ENCODE peak calls at places on chromosomes 11 and 22, in six cellular contexts. H is memory B cell; S is activated CD8-positive, alpha-beta memory T cell treated with anti-CD3 and anti-CD28 coated beads for 24 hours; R is progenitor cell of endocrine pancreas; U is upper lobe of right lung; B is fibroblast of gingiva. L is an unnamed sample.

GRCh38 chr11:2538951-2539735 is 94.3 kb downstream of the KCNQ1 start:
- DNase-seq in U (peak), B (no peak), R (no peak), H (no peak), S (no peak), L (no peak)

GRCh38 chr11:17672469-17672868 is 46.9 kb upstream of the MYOD1 start:
- DNase-seq in R (no peak), B (no peak), H (no peak), S (no peak), U (no peak), L (no peak)

GRCh38 chr22:20400606-20401375 is 6.8 kb downstream of the ZNF74 start:
- DNase-seq in H (no peak), B (no peak), R (no peak), S (no peak), U (no peak), L (no peak)

GRCh38 chr11:112381578-112381977 is 120.9 kb upstream of the PLET1 start:
- DNase-seq in S (no peak), R (no peak), U (no peak), H (no peak), B (no peak), L (no peak)

GRCh38 chr11:134762248-134763029 is 350.4 kb upstream of the B3GAT1 start:
- DNase-seq in S (peak), B (no peak), R (no peak), H (no peak), U (no peak), L (no peak)

GRCh38 chr11:75946531-75947530 is 131.8 kb downstream of the UVRAG start:
- DNase-seq in B (no peak), R (no peak), S (no peak), U (no peak), H (no peak), L (no peak)

GRCh38 chr22:25085930-25086901 is 113.4 kb upstream of the CRYBB3 start:
- DNase-seq in B (no peak), H (no peak), R (no peak), U (no peak), S (no peak), L (no peak)

GRCh38 chr11:26072612-26073011 is 259.3 kb upstream of the ANO3 start:
- DNase-seq in R (no peak), B (no peak), H (no peak), U (no peak), S (no peak), L (no peak)

GRCh38 chr11:108609681-108610080 is 16.1 kb upstream of the EXPH5 start:
- DNase-seq in R (no peak), U (no peak), H (no peak), B (no peak), S (no peak), L (no peak)

GRCh38 chr11:17171342-17171741 is 36.4 kb downstream of the PIK3C2A start:
- DNase-seq in B (peak), S (no peak), U (no peak), R (no peak), H (no peak), L (no peak)

GRCh38 chr11:36065436-36065835 is 121.6 kb downstream of the LDLRAD3 start:
- DNase-seq in U (no peak), H (no peak), B (no peak), R (no peak), S (no peak), L (no peak)

GRCh38 chr22:44667829-44668189 is 34.2 kb upstream of the PRR5 start:
- DNase-seq in U (no peak), S (peak), H (no peak), R (no peak), B (no peak), L (no peak)

GRCh38 chr22:45510376-45511232 is 7.9 kb downstream of the FBLN1 start:
- DNase-seq in U (no peak), S (no peak), H (no peak), B (peak), R (no peak), L (no peak)

GRCh38 chr11:87322570-87322969 is 284.8 kb downstream of the TMEM135 start:
- DNase-seq in R (no peak), U (no peak), B (peak), S (no peak), H (no peak), L (no peak)

GRCh38 chr11:84993386-84993785 is 633.8 kb downstream of the DLG2 start:
- DNase-seq in S (no peak), H (no peak), R (no peak), B (no peak), U (no peak), L (no peak)

GRCh38 chr11:73392108-73393010 is 16.2 kb downstream of the RELT start:
- DNase-seq in B (no peak), S (no peak), H (no peak), U (no peak), R (no peak), L (no peak)

GRCh38 chr22:43789452-43789851 is 22.7 kb downstream of the EFCAB6 start:
- DNase-seq in U (no peak), R (no peak), B (peak), H (no peak), S (no peak), L (no peak)

GRCh38 chr22:48577014-48577690 is 1250.5 kb downstream of the BRD1 start:
- DNase-seq in H (no peak), S (no peak), U (no peak), R (no peak), B (no peak), L (no peak)

GRCh38 chr11:122406466-122406865 is 249.1 kb upstream of the UBASH3B start:
- DNase-seq in S (no peak), B (no peak), R (no peak), H (no peak), U (no peak), L (no peak)

GRCh38 chr11:84922836-84923235 is 704.3 kb downstream of the DLG2 start:
- DNase-seq in B (no peak), S (no peak), H (no peak), R (no peak), U (no peak), L (no peak)

GRCh38 chr11:79081441-79082124 is 359.2 kb downstream of the TENM4 start:
- DNase-seq in B (no peak), S (no peak), R (no peak), H (no peak), U (no peak), L (no peak)

GRCh38 chr11:15761235-15761634 is 595.1 kb downstream of the SOX6 start:
- DNase-seq in B (no peak), U (no peak), S (no peak), R (no peak), H (no peak), L (no peak)

GRCh38 chr22:50199836-50200332 is 927 bp upstream of the SELENOO start:
- DNase-seq in B (no peak), S (peak), R (no peak), H (no peak), U (no peak), L (no peak)

GRCh38 chr11:120331301-120331966 is 4.8 kb upstream of the ARHGEF12 start:
- DNase-seq in U (no peak), B (peak), R (no peak), S (no peak), H (no peak), L (no peak)

GRCh38 chr22:47618180-47618579 is 855.7 kb downstream of the TBC1D22A start:
- DNase-seq in B (no peak), H (no peak), U (peak), R (no peak), S (peak), L (no peak)

GRCh38 chr11:41613321-41613720 is 153.9 kb upstream of the LRRC4C start:
- DNase-seq in R (no peak), H (no peak), S (no peak), U (no peak), B (no peak), L (no peak)

GRCh38 chr11:68947151-68947550 is 33.6 kb downstream of the MRGPRD start:
- DNase-seq in U (no peak), R (no peak), B (no peak), H (no peak), S (no peak), L (no peak)